ENCODE peak calls at places on chromosomes 6 and 20, in seven cellular contexts. One of them, this sample, is unnamed.

GRCh38 chr6:307065-307814 is 15.0 kb downstream of the DUSP22 start:
- DNase-seq in HCT116: no peak
- DNase-seq in fibroblast of lung: no peak
- DNase-seq in neural progenitor cell: no peak
- DNase-seq in astrocyte: no peak
- DNase-seq in GM23248: no peak
- DNase-seq in K562: no peak
- DNase-seq in this sample: no peak

GRCh38 chr6:90494067-90494773 is 92.7 kb downstream of the MAP3K7 start:
- DNase-seq in HCT116: no peak
- DNase-seq in fibroblast of lung: no peak
- DNase-seq in neural progenitor cell: peak
- DNase-seq in astrocyte: peak
- DNase-seq in GM23248: no peak
- DNase-seq in K562: no peak
- DNase-seq in this sample: no peak

GRCh38 chr6:46719099-46719498 is 16.1 kb downstream of the PLA2G7 start:
- DNase-seq in HCT116: peak
- DNase-seq in fibroblast of lung: peak
- DNase-seq in neural progenitor cell: no peak
- DNase-seq in astrocyte: peak
- DNase-seq in GM23248: peak
- DNase-seq in K562: no peak
- DNase-seq in this sample: peak

GRCh38 chr6:80215063-80215462 is 108.6 kb downstream of the BCKDHB start:
- DNase-seq in HCT116: no peak
- DNase-seq in fibroblast of lung: no peak
- DNase-seq in neural progenitor cell: no peak
- DNase-seq in astrocyte: no peak
- DNase-seq in GM23248: no peak
- DNase-seq in K562: no peak
- DNase-seq in this sample: no peak

GRCh38 chr6:125846292-125847024 is 55.7 kb downstream of the NCOA7 start:
- DNase-seq in HCT116: no peak
- DNase-seq in fibroblast of lung: no peak
- DNase-seq in neural progenitor cell: no peak
- DNase-seq in astrocyte: no peak
- DNase-seq in GM23248: no peak
- DNase-seq in K562: no peak
- DNase-seq in this sample: no peak

GRCh38 chr6:118507636-118508035 is 40.5 kb upstream of the PLN start:
- DNase-seq in HCT116: no peak
- DNase-seq in fibroblast of lung: no peak
- DNase-seq in neural progenitor cell: no peak
- DNase-seq in astrocyte: no peak
- DNase-seq in GM23248: no peak
- DNase-seq in K562: no peak
- DNase-seq in this sample: no peak

GRCh38 chr6:35044771-35045275 is 96.3 kb downstream of the TCP11 start:
- DNase-seq in HCT116: no peak
- DNase-seq in fibroblast of lung: no peak
- DNase-seq in neural progenitor cell: no peak
- DNase-seq in astrocyte: no peak
- DNase-seq in GM23248: peak
- DNase-seq in K562: no peak
- DNase-seq in this sample: no peak

GRCh38 chr20:17345321-17345720 is 118.5 kb downstream of the PCSK2 start:
- DNase-seq in HCT116: no peak
- DNase-seq in fibroblast of lung: peak
- DNase-seq in neural progenitor cell: no peak
- DNase-seq in astrocyte: no peak
- DNase-seq in GM23248: peak
- DNase-seq in K562: no peak
- DNase-seq in this sample: no peak

GRCh38 chr20:33670715-33671499 is 3.3 kb downstream of the NECAB3 start:
- DNase-seq in HCT116: no peak
- DNase-seq in fibroblast of lung: no peak
- DNase-seq in neural progenitor cell: no peak
- DNase-seq in astrocyte: no peak
- DNase-seq in GM23248: no peak
- DNase-seq in K562: no peak
- DNase-seq in this sample: no peak

GRCh38 chr6:31949926-31950548 is 4.1 kb downstream of the CFB start:
- DNase-seq in HCT116: no peak
- DNase-seq in fibroblast of lung: no peak
- DNase-seq in neural progenitor cell: no peak
- DNase-seq in astrocyte: no peak
- DNase-seq in GM23248: no peak
- DNase-seq in K562: no peak
- DNase-seq in this sample: no peak

GRCh38 chr20:21681219-21681931 is 24.1 kb upstream of the PAX1 start:
- DNase-seq in HCT116: no peak
- DNase-seq in fibroblast of lung: no peak
- DNase-seq in neural progenitor cell: no peak
- DNase-seq in astrocyte: no peak
- DNase-seq in GM23248: peak
- DNase-seq in K562: no peak
- DNase-seq in this sample: no peak

GRCh38 chr6:36746251-36746650 is 48.6 kb downstream of the RAB44 start:
- DNase-seq in HCT116: no peak
- DNase-seq in fibroblast of lung: no peak
- DNase-seq in neural progenitor cell: no peak
- DNase-seq in astrocyte: no peak
- DNase-seq in GM23248: no peak
- DNase-seq in K562: no peak
- DNase-seq in this sample: no peak

GRCh38 chr6:107114872-107115694 is at the start of gene BEND3:
- DNase-seq in HCT116: no peak
- DNase-seq in fibroblast of lung: no peak
- DNase-seq in neural progenitor cell: peak
- DNase-seq in astrocyte: no peak
- DNase-seq in GM23248: peak
- DNase-seq in K562: peak
- DNase-seq in this sample: no peak

GRCh38 chr6:147149826-147150225 is 54.4 kb upstream of the STXBP5 start:
- DNase-seq in HCT116: no peak
- DNase-seq in fibroblast of lung: no peak
- DNase-seq in neural progenitor cell: no peak
- DNase-seq in astrocyte: no peak
- DNase-seq in GM23248: no peak
- DNase-seq in K562: no peak
- DNase-seq in this sample: no peak

GRCh38 chr20:59525500-59526241 is 78.7 kb upstream of the PHACTR3 start:
- DNase-seq in HCT116: peak
- DNase-seq in fibroblast of lung: peak
- DNase-seq in neural progenitor cell: peak
- DNase-seq in astrocyte: no peak
- DNase-seq in GM23248: peak
- DNase-seq in K562: peak
- DNase-seq in this sample: peak
- TF ChIP-seq EZH2 in HCT116: no peak
- TF ChIP-seq EZH2 in fibroblast of lung: no peak
- TF ChIP-seq EZH2 in neural progenitor cell: peak
- TF ChIP-seq EZH2 in astrocyte: no peak
- TF ChIP-seq EZH2 in GM23248: no peak
- TF ChIP-seq EZH2 in K562: no peak
- TF ChIP-seq EZH2 in this sample: no peak

DNA sequence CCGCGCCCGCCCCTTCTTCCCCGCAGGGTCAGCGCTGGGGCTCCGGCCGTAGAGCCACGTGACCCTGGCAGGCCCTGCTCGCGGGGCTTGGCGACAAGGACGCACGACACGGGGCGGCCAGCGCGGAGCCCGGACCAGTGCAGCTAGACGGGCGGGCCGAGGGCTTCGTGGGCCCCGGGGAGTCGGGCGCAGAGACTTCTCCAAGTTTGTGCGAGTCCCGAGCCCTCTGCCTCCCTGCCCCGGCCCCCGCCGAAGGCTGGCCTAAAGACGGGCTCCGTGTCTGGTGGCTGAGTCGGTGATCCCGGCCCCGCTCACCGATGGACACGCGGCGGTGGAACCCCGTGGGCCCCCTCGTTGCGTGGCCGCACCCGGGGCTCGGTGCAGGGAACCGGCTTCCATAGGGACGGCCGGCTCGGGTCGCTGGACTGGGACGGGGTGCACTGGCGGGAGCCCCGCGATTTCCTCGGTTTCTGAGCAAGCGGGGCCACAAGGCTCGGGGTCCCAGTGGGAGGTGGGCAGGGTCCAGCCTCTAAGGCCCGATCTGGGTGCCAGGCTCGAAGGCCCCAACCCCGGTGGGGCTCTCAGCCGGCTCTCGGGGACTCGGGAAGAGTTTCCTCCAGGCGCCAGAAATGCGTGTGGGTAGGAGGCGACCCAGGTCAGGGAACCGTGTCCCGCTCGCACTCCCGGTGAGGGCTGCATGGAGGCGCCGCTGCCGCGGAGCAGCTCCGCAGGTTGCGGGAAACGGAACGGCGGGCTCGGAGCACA is 461 bp upstream of the GATA5 start:
- DNase-seq in HCT116: no peak
- DNase-seq in fibroblast of lung: no peak
- DNase-seq in neural progenitor cell: peak
- DNase-seq in astrocyte: no peak
- DNase-seq in GM23248: peak
- DNase-seq in K562: peak
- DNase-seq in this sample: no peak
- TF ChIP-seq EZH2 in HCT116: no peak
- TF ChIP-seq EZH2 in fibroblast of lung: peak
- TF ChIP-seq EZH2 in neural progenitor cell: peak
- TF ChIP-seq EZH2 in astrocyte: peak
- TF ChIP-seq EZH2 in GM23248: peak
- TF ChIP-seq EZH2 in K562: no peak
- TF ChIP-seq EZH2 in this sample: peak

GRCh38 chr20:40452758-40453157 is 236.3 kb downstream of the MAFB start:
- DNase-seq in HCT116: no peak
- DNase-seq in fibroblast of lung: no peak
- DNase-seq in neural progenitor cell: no peak
- DNase-seq in astrocyte: no peak
- DNase-seq in GM23248: no peak
- DNase-seq in K562: no peak
- DNase-seq in this sample: no peak

GRCh38 chr20:40449144-40449543 is 239.9 kb downstream of the MAFB start:
- DNase-seq in HCT116: no peak
- DNase-seq in fibroblast of lung: no peak
- DNase-seq in neural progenitor cell: no peak
- DNase-seq in astrocyte: no peak
- DNase-seq in GM23248: no peak
- DNase-seq in K562: no peak
- DNase-seq in this sample: no peak

GRCh38 chr20:40446868-40447267 is 242.2 kb downstream of the MAFB start:
- DNase-seq in HCT116: no peak
- DNase-seq in fibroblast of lung: no peak
- DNase-seq in neural progenitor cell: no peak
- DNase-seq in astrocyte: no peak
- DNase-seq in GM23248: no peak
- DNase-seq in K562: no peak
- DNase-seq in this sample: no peak

DNA sequence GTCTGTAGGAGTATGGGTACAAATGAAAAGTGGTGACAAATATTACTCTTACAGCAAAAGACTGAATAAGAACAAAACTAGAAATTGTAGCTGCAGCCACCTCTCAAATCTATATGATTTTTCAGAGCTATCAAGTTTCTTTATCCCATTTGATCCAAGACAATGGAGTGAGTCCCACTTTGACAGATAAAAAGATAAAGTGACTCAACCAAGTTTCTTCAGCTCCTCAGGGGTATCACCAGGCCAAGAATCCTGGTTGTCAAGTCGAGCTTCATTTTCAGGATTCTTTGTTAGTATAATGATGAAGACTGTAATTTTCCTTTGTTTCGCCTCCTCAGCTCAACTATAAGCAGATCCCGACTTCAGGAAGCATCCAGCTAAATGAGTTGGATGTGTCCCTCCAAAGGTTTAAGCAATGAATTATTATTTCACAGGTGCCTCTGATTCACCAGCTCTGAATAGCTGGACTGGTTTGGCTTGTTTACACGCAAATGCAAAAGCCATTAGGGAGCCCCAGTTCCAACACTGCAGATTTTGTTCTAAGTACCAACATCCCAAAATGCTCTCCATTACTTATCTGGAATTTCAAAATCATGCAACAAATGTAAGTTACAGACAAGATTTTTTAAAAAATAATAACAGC is 238.9 kb downstream of the MAFB start:
- DNase-seq in HCT116: no peak
- DNase-seq in fibroblast of lung: no peak
- DNase-seq in neural progenitor cell: no peak
- DNase-seq in astrocyte: no peak
- DNase-seq in GM23248: no peak
- DNase-seq in K562: no peak
- DNase-seq in this sample: peak
- TF ChIP-seq EZH2 in HCT116: no peak
- TF ChIP-seq EZH2 in fibroblast of lung: no peak
- TF ChIP-seq EZH2 in neural progenitor cell: no peak
- TF ChIP-seq EZH2 in astrocyte: no peak
- TF ChIP-seq EZH2 in GM23248: no peak
- TF ChIP-seq EZH2 in K562: no peak
- TF ChIP-seq EZH2 in this sample: no peak

GRCh38 chr20:25859649-25860530 is 163.2 kb upstream of the ZNF337 start:
- DNase-seq in HCT116: no peak
- DNase-seq in fibroblast of lung: peak
- DNase-seq in neural progenitor cell: peak
- DNase-seq in astrocyte: no peak
- DNase-seq in GM23248: peak
- DNase-seq in K562: peak
- DNase-seq in this sample: peak

GRCh38 chr20:25858495-25859425 is 162.1 kb upstream of the ZNF337 start:
- DNase-seq in HCT116: no peak
- DNase-seq in fibroblast of lung: no peak
- DNase-seq in neural progenitor cell: no peak
- DNase-seq in astrocyte: no peak
- DNase-seq in GM23248: no peak
- DNase-seq in K562: no peak
- DNase-seq in this sample: no peak

GRCh38 chr20:25863536-25864325 is 167.1 kb upstream of the ZNF337 start:
- DNase-seq in HCT116: no peak
- DNase-seq in fibroblast of lung: peak
- DNase-seq in neural progenitor cell: peak
- DNase-seq in astrocyte: no peak
- DNase-seq in GM23248: peak
- DNase-seq in K562: no peak
- DNase-seq in this sample: peak

GRCh38 chr20:25864326-25864970 is 167.8 kb upstream of the ZNF337 start:
- DNase-seq in HCT116: no peak
- DNase-seq in fibroblast of lung: no peak
- DNase-seq in neural progenitor cell: no peak
- DNase-seq in astrocyte: no peak
- DNase-seq in GM23248: no peak
- DNase-seq in K562: no peak
- DNase-seq in this sample: no peak

DNA sequence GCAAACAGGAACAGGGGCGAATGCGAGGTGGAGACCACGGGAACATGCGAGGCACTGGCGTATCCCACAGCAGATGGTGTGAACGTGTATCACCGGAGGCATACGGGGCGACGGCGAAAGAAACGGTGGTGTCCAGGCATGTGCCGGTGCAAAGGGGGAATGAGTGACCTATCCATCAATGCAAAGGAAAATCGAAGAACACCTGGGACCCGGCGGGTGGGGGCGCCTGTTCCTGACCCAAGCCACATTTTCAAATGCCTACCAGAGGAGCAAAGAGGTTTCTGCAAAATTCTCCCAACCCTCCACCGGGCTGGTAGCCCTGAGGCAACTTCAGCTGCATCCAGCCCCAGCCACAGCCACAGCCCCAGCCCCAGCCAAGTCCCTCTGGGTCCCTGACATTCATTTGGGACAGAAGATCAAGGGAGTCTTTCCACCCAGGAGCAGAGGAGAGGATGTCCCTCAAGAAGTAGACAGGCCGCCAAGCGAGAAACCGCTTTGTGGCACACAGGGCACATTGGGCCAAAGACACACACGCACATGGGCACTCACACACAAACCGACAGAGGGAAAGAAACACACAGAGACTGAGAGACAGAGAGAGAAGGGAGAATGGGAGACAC is 164.0 kb upstream of the ZNF337 start:
- DNase-seq in HCT116: no peak
- DNase-seq in fibroblast of lung: no peak
- DNase-seq in neural progenitor cell: no peak
- DNase-seq in astrocyte: no peak
- DNase-seq in GM23248: no peak
- DNase-seq in K562: no peak
- DNase-seq in this sample: no peak
- TF ChIP-seq EZH2 in HCT116: no peak
- TF ChIP-seq EZH2 in fibroblast of lung: no peak
- TF ChIP-seq EZH2 in neural progenitor cell: peak
- TF ChIP-seq EZH2 in astrocyte: peak
- TF ChIP-seq EZH2 in GM23248: no peak
- TF ChIP-seq EZH2 in K562: no peak
- TF ChIP-seq EZH2 in this sample: no peak

This sample was measured in PC-9.